ENCODE peak calls at places on chromosomes 13 and 19, in six cellular contexts. C, H, Z, V, O and J are unnamed samples.

GRCh38 chr13:99307247-99307646 is at the start of gene GPR183:
- DNase-seq in C (peak), H (no peak), Z (peak), V (peak), O (peak), J (peak)

GRCh38 chr13:39779337-39780270 is 124.1 kb downstream of the COG6 start:
- DNase-seq in C (peak), H (peak), Z (no peak), V (peak), O (peak), J (peak)

GRCh38 chr13:62119739-62120700 is 704.4 kb upstream of the PCDH20 start:
- DNase-seq in C (peak), H (no peak), Z (peak), V (peak), O (peak), J (peak)

GRCh38 chr13:75365724-75366173 is 116.2 kb downstream of the TBC1D4 start:
- DNase-seq in C (peak), H (no peak), Z (peak), V (peak), O (peak), J (peak)

GRCh38 chr19:30209617-30210600 is 162.3 kb upstream of the ZNF536 start:
- DNase-seq in C (no peak), H (no peak), Z (no peak), V (no peak), O (no peak), J (no peak)

GRCh38 chr19:7242601-7243258 is 51.5 kb downstream of the INSR start:
- DNase-seq in C (peak), H (no peak), Z (no peak), V (peak), O (no peak), J (peak)

GRCh38 chr13:113904411-113904810 is 40.5 kb upstream of the GAS6 start:
- DNase-seq in C (no peak), H (no peak), Z (peak), V (peak), O (peak), J (no peak)

GRCh38 chr19:28012361-28012760 is 1200.6 kb downstream of the UQCRFS1 start:
- DNase-seq in C (no peak), H (no peak), Z (no peak), V (no peak), O (no peak), J (no peak)

GRCh38 chr13:34941436-34941834 is 635 bp upstream of the NBEA start:
- DNase-seq in C (no peak), H (no peak), Z (no peak), V (no peak), O (no peak), J (no peak)

GRCh38 chr19:1551068-1552040 is 16.8 kb downstream of the MEX3D start:
- DNase-seq in C (no peak), H (no peak), Z (no peak), V (no peak), O (no peak), J (no peak)

GRCh38 chr19:56836059-56836458 is 4.5 kb downstream of the PEG3 start:
- DNase-seq in C (no peak), H (no peak), Z (no peak), V (no peak), O (no peak), J (no peak)

GRCh38 chr13:46720189-46720588 is 76.8 kb downstream of the ESD start:
- DNase-seq in C (no peak), H (no peak), Z (no peak), V (no peak), O (no peak), J (no peak)

GRCh38 chr19:12777217-12778019 is 2.1 kb upstream of the HOOK2 start:
- DNase-seq in C (peak), H (peak), Z (peak), V (peak), O (peak), J (peak)